ENCODE peak calls at places on chromosomes 3 and 15, in ten cellular contexts. V is left ventricle myocardium inferior, G is endodermal cell, B is psoas muscle, U is mesenchymal stem cell, P is neuronal stem cell, H is cardiac muscle cell, Y is tibial nerve, F is right lobe of liver, S is prostate gland. D is an unnamed sample. For H3K4me1, the result is how much of the 10 kb centered on the place peaks cover.

GRCh38 chr3:194773216-194773615 is 87.5 kb downstream of the FAM43A start:
- DNase-seq in V (peak), G (peak), B (peak), U (peak), P (no peak), H (peak), Y (no peak), F (no peak), S (peak), D (peak)

GRCh38 chr15:95875141-95875643 is 455.3 kb upstream of the NR2F2 start:
- DNase-seq in V (no peak), G (no peak), B (no peak), U (no peak), P (no peak), H (peak), Y (no peak), F (no peak), S (peak), D (peak)

GRCh38 chr3:149970716-149971402 is at the start of gene PFN2:
- DNase-seq in V (peak), G (peak), B (peak), U (peak), P (peak), H (peak), Y (peak), F (peak), S (peak), D (peak)

GRCh38 chr15:50249704-50250103 is 15.8 kb downstream of the HDC start:
- DNase-seq in V (no peak), G (peak), B (no peak), U (no peak), P (no peak), H (no peak), Y (no peak), F (no peak), S (no peak), D (no peak)

GRCh38 chr3:73603771-73604171 is 21.0 kb downstream of the PDZRN3 start:
- DNase-seq in V (no peak), G (no peak), B (no peak), U (peak), P (no peak), H (peak), Y (no peak), F (no peak), S (no peak), D (peak)

GRCh38 chr15:61794881-61795280 is 265.4 kb downstream of the VPS13C start:
- DNase-seq in V (no peak), G (no peak), B (no peak), U (no peak), P (no peak), H (no peak), Y (no peak), F (no peak), S (no peak), D (peak)

GRCh38 chr3:59192473-59192872 is 142.6 kb upstream of the CFAP20DC start:
- DNase-seq in V (no peak), G (no peak), B (no peak), U (peak), P (no peak), H (peak), Y (no peak), F (no peak), S (no peak), D (peak)

GRCh38 chr3:13747627-13748026 is 132.2 kb downstream of the WNT7A start:
- DNase-seq in V (no peak), G (no peak), B (no peak), U (no peak), P (no peak), H (no peak), Y (no peak), F (no peak), S (no peak), D (no peak)

GRCh38 chr3:123026551-123027291 is 842 bp downstream of the SEMA5B start:
- DNase-seq in V (peak), G (peak), B (peak), U (peak), P (peak), H (no peak), Y (no peak), F (peak), S (no peak), D (peak)

GRCh38 chr15:43118829-43119228 is 13.0 kb upstream of the UBR1 start:
- DNase-seq in V (no peak), G (no peak), B (no peak), U (no peak), P (no peak), H (no peak), Y (no peak), F (no peak), S (no peak), D (no peak)

GRCh38 chr3:120153294-120153693 is 59.0 kb upstream of the GSK3B start:
- DNase-seq in V (no peak), G (no peak), B (no peak), U (peak), P (no peak), H (peak), Y (no peak), F (no peak), S (no peak), D (peak)

GRCh38 chr3:28726840-28727239 is 378.2 kb upstream of the AZI2 start:
- DNase-seq in V (peak), G (peak), B (peak), U (peak), P (peak), H (peak), Y (no peak), F (peak), S (no peak), D (peak)

GRCh38 chr3:57161131-57161538 is 4.0 kb downstream of the IL17RD start:
- DNase-seq in V (no peak), G (no peak), B (no peak), U (no peak), P (no peak), H (peak), Y (no peak), F (no peak), S (no peak), D (no peak)

GRCh38 chr3:57160046-57160730 is 5.0 kb downstream of the IL17RD start:
- DNase-seq in V (peak), G (peak), B (no peak), U (no peak), P (no peak), H (no peak), Y (no peak), F (no peak), S (no peak), D (no peak)

GRCh38 chr3:57161915-57162314 is 3.2 kb downstream of the IL17RD start:
- DNase-seq in V (no peak), G (peak), B (no peak), U (no peak), P (no peak), H (no peak), Y (no peak), F (no peak), S (no peak), D (no peak)

GRCh38 chr3:57158813-57159678 is 6.1 kb downstream of the IL17RD start:
- DNase-seq in V (no peak), G (peak), B (no peak), U (peak), P (no peak), H (no peak), Y (no peak), F (no peak), S (peak), D (no peak)

GRCh38 chr3:57160731-57161086 is 4.4 kb downstream of the IL17RD start:
- DNase-seq in V (no peak), G (peak), B (no peak), U (no peak), P (no peak), H (no peak), Y (no peak), F (no peak), S (no peak), D (no peak)
- H3K4me1 ChIP-seq in V (half or more), G (under half), B (under half), U (under half), P (under half), H (half or more), Y (under half), F (under half), S (under half), D (under half)

DNA sequence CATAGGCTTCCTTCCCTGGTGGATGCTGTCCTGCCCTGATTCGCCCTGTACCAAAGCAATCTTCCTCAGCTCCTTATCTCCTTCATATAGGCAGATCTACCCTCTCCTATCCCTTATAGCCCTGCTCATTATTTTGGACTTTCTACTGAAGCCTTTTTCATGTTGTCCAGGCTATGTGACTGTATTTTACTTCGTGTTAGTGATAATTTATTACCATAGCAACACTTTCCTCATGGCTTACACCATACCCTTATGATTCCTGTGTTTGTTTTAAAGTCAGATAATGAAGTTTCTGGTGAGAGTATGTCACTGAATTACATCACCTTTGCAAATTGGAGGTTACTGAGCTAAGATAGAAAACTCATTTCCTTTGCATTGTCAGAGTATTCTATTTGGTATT is 352.6 kb downstream of the NLGN1 start:
- DNase-seq in V (no peak), G (no peak), B (no peak), U (peak), P (no peak), H (peak), Y (no peak), F (no peak), S (no peak), D (peak)
- H3K27ac ChIP-seq in V (no peak), G (no peak), B (no peak), U (no peak), P (no peak), H (no peak), Y (no peak), F (no peak), S (no peak), D (peak)

DNA sequence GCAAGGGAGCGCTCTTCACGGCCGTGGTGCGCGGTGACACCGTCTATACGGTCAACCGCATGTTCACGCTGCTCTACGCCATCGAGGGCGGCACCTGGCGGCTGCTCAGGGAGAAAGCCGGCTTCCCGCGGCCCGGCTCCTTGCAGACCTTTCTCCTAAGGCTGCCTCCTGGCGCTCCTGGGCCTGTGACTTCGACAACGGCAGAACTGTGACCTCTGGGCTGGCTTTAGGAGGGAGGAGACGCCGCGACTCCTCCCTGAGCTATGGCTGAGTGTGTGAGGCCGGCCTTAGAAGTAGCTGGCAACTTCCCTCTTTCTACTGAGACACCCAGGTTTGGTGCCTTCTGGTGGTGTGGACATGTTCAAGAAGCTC is 1.4 kb downstream of the KBTBD13 start:
- DNase-seq in V (peak), G (peak), B (peak), U (no peak), P (no peak), H (peak), Y (peak), F (no peak), S (no peak), D (peak)
- H3K4me1 ChIP-seq in V (half or more), G (under half), B (under half), U (under half), P (under half), H (under half), Y (under half), F (under half), S (under half), D (under half)

DNA sequence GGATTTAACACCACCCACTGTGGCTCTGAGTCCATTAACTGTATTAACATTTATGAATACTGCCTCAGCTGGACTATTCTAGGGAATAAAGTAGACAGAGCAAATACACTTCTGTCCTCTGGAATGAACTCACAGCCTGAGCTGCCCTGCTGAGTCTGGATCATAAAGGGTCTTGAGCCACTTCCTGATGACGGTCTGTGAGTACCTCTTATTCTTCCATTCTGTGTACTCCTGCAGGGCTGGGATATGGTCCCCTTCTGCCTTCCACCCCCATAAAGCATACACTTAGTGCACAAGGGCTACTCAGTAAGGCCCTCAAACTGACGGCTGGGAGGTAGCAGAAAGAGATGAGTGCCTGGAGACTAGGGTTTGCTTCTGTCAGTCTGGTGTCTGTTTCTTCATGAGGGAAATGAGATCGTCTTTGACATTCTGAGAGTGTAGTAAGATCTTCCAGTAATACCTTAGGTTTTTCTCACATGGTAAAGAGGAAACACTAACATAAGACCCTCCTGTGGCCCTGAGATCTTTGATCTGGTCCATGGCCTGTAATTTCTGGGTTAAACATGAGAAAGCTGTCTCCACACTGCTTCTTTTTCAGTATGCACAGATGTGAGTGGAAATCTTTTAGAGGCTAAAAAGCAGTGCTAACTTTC is 12.5 kb upstream of the ST6GAL1 start:
- DNase-seq in V (no peak), G (no peak), B (no peak), U (no peak), P (no peak), H (no peak), Y (no peak), F (no peak), S (no peak), D (no peak)
- H3K27ac ChIP-seq in V (no peak), G (no peak), B (no peak), U (no peak), P (no peak), H (no peak), Y (no peak), F (no peak), S (no peak), D (no peak)

DNA sequence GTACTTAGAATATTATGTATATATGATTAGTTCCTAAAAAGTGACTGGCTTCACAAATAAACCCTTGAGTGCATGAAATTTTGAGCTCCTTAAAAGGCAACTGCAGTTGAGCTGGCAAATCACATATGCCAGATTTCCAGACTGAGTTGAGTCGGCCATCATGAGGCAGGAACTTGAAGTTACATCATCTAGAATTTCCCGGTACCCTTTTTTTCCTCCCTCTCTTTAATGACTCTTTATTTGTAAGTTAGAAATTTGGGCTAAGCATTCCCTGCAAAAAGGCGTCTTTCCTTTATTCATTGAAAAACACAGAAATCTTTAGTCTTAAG is 162.6 kb downstream of the FNDC3B start:
- DNase-seq in V (no peak), G (no peak), B (no peak), U (peak), P (no peak), H (peak), Y (no peak), F (no peak), S (no peak), D (peak)
- H3K4me1 ChIP-seq in V (half or more), G (under half), B (under half), U (under half), P (under half), H (under half), Y (under half), F (under half), S (under half), D (half or more)

GRCh38 chr15:75065467-75065850 is 42.1 kb downstream of the PPCDC start:
- DNase-seq in V (no peak), G (no peak), B (no peak), U (no peak), P (no peak), H (peak), Y (no peak), F (no peak), S (no peak), D (no peak)

GRCh38 chr15:75069301-75069925 is 46.0 kb downstream of the PPCDC start:
- DNase-seq in V (no peak), G (no peak), B (no peak), U (no peak), P (no peak), H (no peak), Y (no peak), F (no peak), S (no peak), D (no peak)

GRCh38 chr15:75065851-75066509 is 42.6 kb downstream of the PPCDC start:
- DNase-seq in V (no peak), G (no peak), B (no peak), U (no peak), P (no peak), H (peak), Y (no peak), F (no peak), S (no peak), D (no peak)

GRCh38 chr15:75068748-75069147 is 45.4 kb downstream of the PPCDC start:
- DNase-seq in V (no peak), G (no peak), B (no peak), U (no peak), P (no peak), H (no peak), Y (no peak), F (no peak), S (no peak), D (no peak)

DNA sequence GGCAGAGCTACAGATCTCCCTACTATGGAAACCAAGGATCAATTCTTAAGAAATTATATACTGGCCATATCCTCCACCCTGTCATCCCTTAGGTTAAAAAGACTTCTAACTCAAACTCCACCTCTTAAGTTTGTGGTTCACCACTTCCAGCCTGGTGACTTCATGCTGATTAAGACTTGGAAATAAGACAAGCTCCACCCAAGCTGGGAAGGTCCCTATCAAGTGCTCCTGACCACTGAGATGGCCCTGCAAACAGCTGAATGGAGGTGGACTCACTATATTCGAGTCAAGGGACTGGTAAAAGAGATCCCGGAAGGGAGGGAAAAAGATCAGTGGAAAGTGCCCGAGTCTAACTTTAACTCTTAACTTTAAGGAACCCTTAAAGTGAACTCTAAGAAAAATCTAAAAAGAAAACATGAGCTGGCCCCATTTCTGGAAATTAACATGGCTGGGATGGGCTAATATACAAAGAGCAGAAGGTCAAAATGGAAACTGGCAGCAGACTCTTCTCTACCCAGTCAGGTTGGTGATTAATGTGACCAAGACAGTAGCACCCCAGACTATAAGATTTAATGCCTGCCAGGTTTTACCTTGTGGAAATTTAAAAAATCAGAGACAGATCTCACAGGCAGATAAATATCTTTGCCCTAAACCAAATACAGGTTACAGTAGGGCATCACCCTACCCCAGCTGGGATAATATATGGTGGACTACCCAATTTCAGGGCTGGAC is 43.9 kb downstream of the PPCDC start:
- DNase-seq in V (no peak), G (no peak), B (no peak), U (peak), P (no peak), H (peak), Y (no peak), F (no peak), S (no peak), D (peak)
- H3K27ac ChIP-seq in V (peak), G (no peak), B (no peak), U (no peak), P (no peak), H (no peak), Y (no peak), F (no peak), S (no peak), D (no peak)

DNA sequence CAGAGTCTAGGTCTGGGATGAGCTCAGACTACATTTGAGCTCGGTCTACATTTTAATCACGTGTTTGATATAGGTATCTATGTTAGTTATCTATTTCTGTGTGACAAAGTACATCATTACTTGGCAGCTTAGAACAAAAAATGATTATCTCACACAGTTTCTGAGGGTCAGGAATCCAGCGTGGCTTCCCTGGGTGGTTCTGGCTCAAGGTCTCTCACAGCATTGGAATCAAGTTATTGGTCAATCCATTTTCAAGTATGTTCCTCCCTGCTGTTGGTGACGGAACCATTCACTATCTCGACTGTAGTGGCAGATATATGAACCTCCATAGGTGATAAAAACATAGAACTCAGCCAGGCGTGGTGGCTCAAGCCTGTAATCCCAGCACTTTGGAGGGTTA is 71.7 kb downstream of the ABHD5 start:
- DNase-seq in V (no peak), G (no peak), B (no peak), U (no peak), P (no peak), H (no peak), Y (no peak), F (no peak), S (no peak), D (no peak)
- H3K4me1 ChIP-seq in V (under half), G (under half), B (under half), U (under half), P (under half), H (under half), Y (under half), F (under half), S (under half), D (half or more)

GRCh38 chr15:33083232-33084006 is 111.1 kb downstream of the FMN1 start:
- DNase-seq in V (no peak), G (peak), B (no peak), U (no peak), P (no peak), H (no peak), Y (no peak), F (no peak), S (no peak), D (no peak)
- H3K27ac ChIP-seq in V (no peak), G (peak), B (no peak), U (no peak), P (no peak), H (no peak), Y (no peak), F (no peak), S (no peak), D (no peak)

D was measured in GM23248.